ENCODE peak calls at places on chromosomes 11 and 22, in four cellular contexts. One of them, this sample, is unnamed.

GRCh38 chr11:2363816-2364370 is 13.2 kb upstream of the CD81 start:
- DNase-seq in fibroblast of mammary gland: no peak
- DNase-seq in upper lobe of right lung: peak; percentile 57
- DNase-seq in NCI-H1417: no peak
- DNase-seq in this sample: peak; percentile 64

GRCh38 chr11:130813638-130814037 is 102.6 kb downstream of the SNX19 start:
- DNase-seq in upper lobe of right lung: no peak
- DNase-seq in NCI-H1417: no peak
- DNase-seq in fibroblast of mammary gland: no peak
- DNase-seq in this sample: no peak

GRCh38 chr22:35761037-35761436 is 43.4 kb downstream of the APOL5 start:
- DNase-seq in fibroblast of mammary gland: peak; percentile 33
- DNase-seq in NCI-H1417: peak; percentile 0
- DNase-seq in upper lobe of right lung: no peak
- DNase-seq in this sample: no peak

GRCh38 chr22:46351767-46352166 is 16.3 kb downstream of the TRMU start:
- DNase-seq in upper lobe of right lung: peak; percentile 60
- DNase-seq in NCI-H1417: no peak
- DNase-seq in fibroblast of mammary gland: no peak
- DNase-seq in this sample: no peak

GRCh38 chr11:76329983-76330382 is 50.9 kb downstream of the THAP12 start:
- DNase-seq in fibroblast of mammary gland: no peak
- DNase-seq in upper lobe of right lung: no peak
- DNase-seq in NCI-H1417: peak; percentile 27
- DNase-seq in this sample: peak; percentile 54

GRCh38 chr11:71386232-71386631 is 62.0 kb downstream of the DHCR7 start:
- DNase-seq in fibroblast of mammary gland: no peak
- DNase-seq in NCI-H1417: no peak
- DNase-seq in upper lobe of right lung: no peak
- DNase-seq in this sample: no peak

GRCh38 chr11:75333022-75333806 is 18.2 kb downstream of the ARRB1 start:
- DNase-seq in upper lobe of right lung: no peak
- DNase-seq in fibroblast of mammary gland: no peak
- DNase-seq in NCI-H1417: no peak
- DNase-seq in this sample: no peak

GRCh38 chr11:34182425-34182824 is 77.0 kb downstream of the NAT10 start:
- DNase-seq in NCI-H1417: no peak
- DNase-seq in upper lobe of right lung: no peak
- DNase-seq in fibroblast of mammary gland: no peak
- DNase-seq in this sample: no peak

GRCh38 chr11:93648168-93648567 is 13.3 kb upstream of the CEP295 start:
- DNase-seq in NCI-H1417: peak; percentile 55
- DNase-seq in fibroblast of mammary gland: peak; percentile 10
- DNase-seq in upper lobe of right lung: no peak
- DNase-seq in this sample: no peak

GRCh38 chr11:48019230-48019584 is 38.8 kb downstream of the PTPRJ start:
- DNase-seq in upper lobe of right lung: no peak
- DNase-seq in fibroblast of mammary gland: no peak
- DNase-seq in NCI-H1417: peak; percentile 55
- DNase-seq in this sample: peak; percentile 51

GRCh38 chr22:44409211-44409648 is 88.8 kb downstream of the RTL6 start:
- DNase-seq in upper lobe of right lung: peak; percentile 60
- DNase-seq in NCI-H1417: peak; percentile 21
- DNase-seq in fibroblast of mammary gland: no peak
- DNase-seq in this sample: peak; percentile 72

GRCh38 chr11:65776710-65777141 is 4.0 kb downstream of the AP5B1 start:
- DNase-seq in upper lobe of right lung: peak; percentile 48
- DNase-seq in NCI-H1417: no peak
- DNase-seq in fibroblast of mammary gland: no peak
- DNase-seq in this sample: peak; percentile 40

GRCh38 chr11:2804189-2804588 is 81.4 kb downstream of the CDKN1C start:
- DNase-seq in NCI-H1417: no peak
- DNase-seq in upper lobe of right lung: peak; percentile 55
- DNase-seq in fibroblast of mammary gland: no peak
- DNase-seq in this sample: peak; percentile 66

GRCh38 chr11:17418437-17418836 is 30.0 kb upstream of the KCNJ11 start:
- DNase-seq in NCI-H1417: no peak
- DNase-seq in fibroblast of mammary gland: no peak
- DNase-seq in upper lobe of right lung: no peak
- DNase-seq in this sample: no peak

GRCh38 chr22:28112548-28113043 is 193.5 kb upstream of the PITPNB start:
- DNase-seq in upper lobe of right lung: no peak
- DNase-seq in NCI-H1417: peak; percentile 3
- DNase-seq in fibroblast of mammary gland: peak; percentile 60
- DNase-seq in this sample: no peak

GRCh38 chr11:34044664-34045485 is 6.7 kb upstream of the CAPRIN1 start:
- DNase-seq in upper lobe of right lung: peak; percentile 69
- DNase-seq in fibroblast of mammary gland: peak; percentile 93
- DNase-seq in NCI-H1417: no peak
- DNase-seq in this sample: no peak

GRCh38 chr11:133951484-133952198 is 5.1 kb downstream of the IGSF9B start:
- DNase-seq in fibroblast of mammary gland: no peak
- DNase-seq in upper lobe of right lung: no peak
- DNase-seq in NCI-H1417: peak; percentile 93
- DNase-seq in this sample: no peak

GRCh38 chr11:640021-640706 is 3.1 kb downstream of the DRD4 start:
- DNase-seq in upper lobe of right lung: no peak
- DNase-seq in fibroblast of mammary gland: no peak
- DNase-seq in NCI-H1417: no peak
- DNase-seq in this sample: peak; percentile 86